ENCODE peak calls at places on chromosomes 5 and 9, in seven cellular contexts. One of them, this sample, is unnamed.

GRCh38 chr5:151094054-151094858 is 13.4 kb upstream of the TNIP1 start:
- DNase-seq in fibroblast of the aortic adventitia: no peak
- DNase-seq in fibroblast of pulmonary artery: peak
- DNase-seq in colonic mucosa: peak
- DNase-seq in astrocyte of the spinal cord: no peak
- DNase-seq in A549: peak
- DNase-seq in AG09309: no peak
- DNase-seq in this sample: peak

GRCh38 chr9:3735251-3735650 is 209.4 kb upstream of the RFX3 start:
- DNase-seq in fibroblast of the aortic adventitia: no peak
- DNase-seq in fibroblast of pulmonary artery: no peak
- DNase-seq in colonic mucosa: no peak
- DNase-seq in astrocyte of the spinal cord: no peak
- DNase-seq in A549: no peak
- DNase-seq in AG09309: no peak
- DNase-seq in this sample: no peak

GRCh38 chr9:90445391-90445790 is 197.2 kb downstream of the DIRAS2 start:
- DNase-seq in fibroblast of the aortic adventitia: no peak
- DNase-seq in fibroblast of pulmonary artery: no peak
- DNase-seq in colonic mucosa: no peak
- DNase-seq in astrocyte of the spinal cord: no peak
- DNase-seq in A549: no peak
- DNase-seq in AG09309: no peak
- DNase-seq in this sample: no peak

GRCh38 chr9:111975709-111976108 is 79.1 kb downstream of the UGCG start:
- DNase-seq in fibroblast of the aortic adventitia: no peak
- DNase-seq in fibroblast of pulmonary artery: no peak
- DNase-seq in colonic mucosa: peak
- DNase-seq in astrocyte of the spinal cord: no peak
- DNase-seq in A549: no peak
- DNase-seq in AG09309: no peak
- DNase-seq in this sample: no peak

GRCh38 chr9:137079401-137079787 is 2.1 kb downstream of the UAP1L1 start:
- DNase-seq in fibroblast of the aortic adventitia: no peak
- DNase-seq in fibroblast of pulmonary artery: no peak
- DNase-seq in colonic mucosa: no peak
- DNase-seq in astrocyte of the spinal cord: no peak
- DNase-seq in A549: no peak
- DNase-seq in AG09309: no peak
- DNase-seq in this sample: no peak

GRCh38 chr9:121584421-121584820 is 67.0 kb upstream of the DAB2IP start:
- DNase-seq in fibroblast of the aortic adventitia: no peak
- DNase-seq in fibroblast of pulmonary artery: no peak
- DNase-seq in colonic mucosa: no peak
- DNase-seq in astrocyte of the spinal cord: no peak
- DNase-seq in A549: no peak
- DNase-seq in AG09309: no peak
- DNase-seq in this sample: no peak

GRCh38 chr9:3239240-3239639 is 286.6 kb downstream of the RFX3 start:
- DNase-seq in fibroblast of the aortic adventitia: no peak
- DNase-seq in fibroblast of pulmonary artery: no peak
- DNase-seq in colonic mucosa: no peak
- DNase-seq in astrocyte of the spinal cord: no peak
- DNase-seq in A549: no peak
- DNase-seq in AG09309: no peak
- DNase-seq in this sample: no peak

GRCh38 chr5:13081116-13081515 is 863.4 kb downstream of the DNAH5 start:
- DNase-seq in fibroblast of the aortic adventitia: no peak
- DNase-seq in fibroblast of pulmonary artery: no peak
- DNase-seq in colonic mucosa: no peak
- DNase-seq in astrocyte of the spinal cord: no peak
- DNase-seq in A549: no peak
- DNase-seq in AG09309: no peak
- DNase-seq in this sample: no peak

GRCh38 chr5:4043135-4043534 is 447.5 kb downstream of the IRX1 start:
- DNase-seq in fibroblast of the aortic adventitia: no peak
- DNase-seq in fibroblast of pulmonary artery: no peak
- DNase-seq in colonic mucosa: no peak
- DNase-seq in astrocyte of the spinal cord: no peak
- DNase-seq in A549: no peak
- DNase-seq in AG09309: no peak
- DNase-seq in this sample: no peak

GRCh38 chr5:11046160-11046559 is 285.1 kb upstream of the DAP start:
- DNase-seq in fibroblast of the aortic adventitia: peak
- DNase-seq in fibroblast of pulmonary artery: no peak
- DNase-seq in colonic mucosa: no peak
- DNase-seq in astrocyte of the spinal cord: no peak
- DNase-seq in A549: no peak
- DNase-seq in AG09309: no peak
- DNase-seq in this sample: no peak

GRCh38 chr9:91378695-91379127 is 17.0 kb upstream of the AUH start:
- DNase-seq in fibroblast of the aortic adventitia: peak
- DNase-seq in fibroblast of pulmonary artery: peak
- DNase-seq in colonic mucosa: no peak
- DNase-seq in astrocyte of the spinal cord: peak
- DNase-seq in A549: no peak
- DNase-seq in AG09309: peak
- DNase-seq in this sample: peak

GRCh38 chr5:135246605-135246922 is 152.5 kb downstream of the MACROH2A1 start:
- DNase-seq in fibroblast of the aortic adventitia: no peak
- DNase-seq in fibroblast of pulmonary artery: no peak
- DNase-seq in colonic mucosa: peak
- DNase-seq in astrocyte of the spinal cord: no peak
- DNase-seq in A549: no peak
- DNase-seq in AG09309: no peak
- DNase-seq in this sample: no peak

GRCh38 chr5:76701298-76701697 is 14.6 kb upstream of the F2R start:
- DNase-seq in fibroblast of the aortic adventitia: peak
- DNase-seq in fibroblast of pulmonary artery: peak
- DNase-seq in colonic mucosa: no peak
- DNase-seq in astrocyte of the spinal cord: peak
- DNase-seq in A549: no peak
- DNase-seq in AG09309: peak
- DNase-seq in this sample: peak

GRCh38 chr9:116464987-116465571 is 222.0 kb upstream of the TRIM32 start:
- DNase-seq in fibroblast of the aortic adventitia: no peak
- DNase-seq in fibroblast of pulmonary artery: no peak
- DNase-seq in colonic mucosa: no peak
- DNase-seq in astrocyte of the spinal cord: no peak
- DNase-seq in A549: no peak
- DNase-seq in AG09309: no peak
- DNase-seq in this sample: no peak

DNA sequence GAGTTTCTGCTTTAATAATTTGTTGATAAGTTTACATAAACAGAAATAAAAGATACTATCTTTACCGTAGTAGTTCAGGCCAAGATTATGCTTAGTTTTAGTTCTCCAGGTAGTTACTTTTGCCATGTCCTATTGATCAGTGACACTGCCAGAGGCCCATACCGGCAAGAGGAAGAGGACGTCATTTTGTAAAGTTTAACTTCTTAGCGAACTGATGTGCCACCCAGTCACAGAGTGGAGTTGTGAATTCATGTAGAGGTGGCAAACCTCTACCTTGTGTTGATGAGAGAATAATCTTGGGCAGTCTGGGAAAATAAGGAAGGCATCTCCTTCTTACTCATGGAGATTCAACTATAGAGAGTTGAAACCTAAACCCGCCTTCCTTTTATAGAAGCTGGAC is 21.8 kb downstream of the RGMB start:
- DNase-seq in fibroblast of the aortic adventitia: no peak
- DNase-seq in fibroblast of pulmonary artery: no peak
- DNase-seq in colonic mucosa: no peak
- DNase-seq in astrocyte of the spinal cord: no peak
- DNase-seq in A549: no peak
- DNase-seq in AG09309: no peak
- DNase-seq in this sample: no peak
- TF ChIP-seq CTCF in fibroblast of the aortic adventitia: no peak
- TF ChIP-seq CTCF in fibroblast of pulmonary artery: no peak
- TF ChIP-seq CTCF in colonic mucosa: no peak
- TF ChIP-seq CTCF in astrocyte of the spinal cord: no peak
- TF ChIP-seq CTCF in A549: no peak
- TF ChIP-seq CTCF in AG09309: no peak
- TF ChIP-seq CTCF in this sample: no peak

GRCh38 chr9:115399026-115399425 is 281.1 kb upstream of the TNC start:
- DNase-seq in fibroblast of the aortic adventitia: no peak
- DNase-seq in fibroblast of pulmonary artery: no peak
- DNase-seq in colonic mucosa: no peak
- DNase-seq in astrocyte of the spinal cord: no peak
- DNase-seq in A549: no peak
- DNase-seq in AG09309: no peak
- DNase-seq in this sample: no peak

GRCh38 chr9:115398313-115398650 is 280.3 kb upstream of the TNC start:
- DNase-seq in fibroblast of the aortic adventitia: no peak
- DNase-seq in fibroblast of pulmonary artery: no peak
- DNase-seq in colonic mucosa: no peak
- DNase-seq in astrocyte of the spinal cord: no peak
- DNase-seq in A549: no peak
- DNase-seq in AG09309: no peak
- DNase-seq in this sample: no peak

GRCh38 chr9:115404311-115404710 is 286.4 kb upstream of the TNC start:
- DNase-seq in fibroblast of the aortic adventitia: no peak
- DNase-seq in fibroblast of pulmonary artery: no peak
- DNase-seq in colonic mucosa: no peak
- DNase-seq in astrocyte of the spinal cord: no peak
- DNase-seq in A549: no peak
- DNase-seq in AG09309: no peak
- DNase-seq in this sample: no peak

GRCh38 chr9:115400801-115401200 is 282.8 kb upstream of the TNC start:
- DNase-seq in fibroblast of the aortic adventitia: peak
- DNase-seq in fibroblast of pulmonary artery: no peak
- DNase-seq in colonic mucosa: no peak
- DNase-seq in astrocyte of the spinal cord: peak
- DNase-seq in A549: no peak
- DNase-seq in AG09309: peak
- DNase-seq in this sample: no peak

DNA sequence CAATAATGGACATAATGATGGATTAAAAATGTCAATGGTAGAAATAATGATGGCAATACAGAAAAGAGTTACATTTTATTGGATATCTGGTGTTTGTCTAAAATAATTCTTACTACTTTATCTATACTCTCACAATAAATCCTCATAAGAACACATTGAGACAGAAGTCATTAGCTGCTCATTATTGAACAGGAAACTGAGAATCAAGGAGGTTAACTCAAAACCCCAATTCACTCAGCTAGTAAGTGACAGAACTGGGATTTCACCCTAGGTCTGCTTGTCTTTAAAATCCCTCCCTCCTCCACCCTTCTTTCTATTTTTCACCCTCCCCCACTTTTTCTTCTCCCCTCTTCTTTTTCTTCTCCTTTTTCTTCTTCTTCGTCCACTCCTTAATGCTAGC is 285.8 kb upstream of the TNC start:
- DNase-seq in fibroblast of the aortic adventitia: no peak
- DNase-seq in fibroblast of pulmonary artery: no peak
- DNase-seq in colonic mucosa: no peak
- DNase-seq in astrocyte of the spinal cord: no peak
- DNase-seq in A549: no peak
- DNase-seq in AG09309: no peak
- DNase-seq in this sample: no peak
- H3K4me3 ChIP-seq in fibroblast of the aortic adventitia: no peak
- H3K4me3 ChIP-seq in fibroblast of pulmonary artery: no peak
- H3K4me3 ChIP-seq in colonic mucosa: no peak
- H3K4me3 ChIP-seq in astrocyte of the spinal cord: no peak
- H3K4me3 ChIP-seq in A549: no peak
- H3K4me3 ChIP-seq in AG09309: no peak
- H3K4me3 ChIP-seq in this sample: no peak

GRCh38 chr9:14633148-14633547 is 60.1 kb downstream of the ZDHHC21 start:
- DNase-seq in fibroblast of the aortic adventitia: no peak
- DNase-seq in fibroblast of pulmonary artery: no peak
- DNase-seq in colonic mucosa: no peak
- DNase-seq in astrocyte of the spinal cord: no peak
- DNase-seq in A549: no peak
- DNase-seq in AG09309: no peak
- DNase-seq in this sample: no peak
- TF ChIP-seq CTCF in fibroblast of the aortic adventitia: no peak
- TF ChIP-seq CTCF in fibroblast of pulmonary artery: no peak
- TF ChIP-seq CTCF in colonic mucosa: no peak
- TF ChIP-seq CTCF in astrocyte of the spinal cord: no peak
- TF ChIP-seq CTCF in A549: no peak
- TF ChIP-seq CTCF in AG09309: no peak
- TF ChIP-seq CTCF in this sample: no peak

DNA sequence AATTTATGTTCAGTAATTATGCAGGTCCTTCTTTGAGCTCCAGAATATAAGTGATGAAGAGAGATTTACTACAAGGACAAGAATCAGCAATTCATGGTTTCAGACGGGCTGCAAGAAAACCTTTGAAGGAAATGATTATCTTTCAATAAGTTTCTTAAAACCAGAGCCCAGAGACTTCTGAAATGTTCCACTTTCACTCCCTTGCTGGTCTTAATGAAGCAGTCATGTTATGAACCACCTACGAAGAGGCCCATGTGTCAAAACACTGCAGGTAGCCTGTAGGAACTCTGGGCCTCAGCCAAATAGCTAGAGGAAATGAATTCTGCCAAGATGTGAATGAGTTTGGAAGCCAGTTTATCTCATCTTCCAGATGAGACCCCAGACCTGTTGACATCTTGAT is 505.9 kb upstream of the MEF2C start:
- DNase-seq in fibroblast of the aortic adventitia: no peak
- DNase-seq in fibroblast of pulmonary artery: no peak
- DNase-seq in colonic mucosa: no peak
- DNase-seq in astrocyte of the spinal cord: no peak
- DNase-seq in A549: no peak
- DNase-seq in AG09309: no peak
- DNase-seq in this sample: no peak
- H3K4me3 ChIP-seq in fibroblast of the aortic adventitia: no peak
- H3K4me3 ChIP-seq in fibroblast of pulmonary artery: no peak
- H3K4me3 ChIP-seq in colonic mucosa: no peak
- H3K4me3 ChIP-seq in astrocyte of the spinal cord: no peak
- H3K4me3 ChIP-seq in A549: no peak
- H3K4me3 ChIP-seq in AG09309: no peak
- H3K4me3 ChIP-seq in this sample: no peak

DNA sequence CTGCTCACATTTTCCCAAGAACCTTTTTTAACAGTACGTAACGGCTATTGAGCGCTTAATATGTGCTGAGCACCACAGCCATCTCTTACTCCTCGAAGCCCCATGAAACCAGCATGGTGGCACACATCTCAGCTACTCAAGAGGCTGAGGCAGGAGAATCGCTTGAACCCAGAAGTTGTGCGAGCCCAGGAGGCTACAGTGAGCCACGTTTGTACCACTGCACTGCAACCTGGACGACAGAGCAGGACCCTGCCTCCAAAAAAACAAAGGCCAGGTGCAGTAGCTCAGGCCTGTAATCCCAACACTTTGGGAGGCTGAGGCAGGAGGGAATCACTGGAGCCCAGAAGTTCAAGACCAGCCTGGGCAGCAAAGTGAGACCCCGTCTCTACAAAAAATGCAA is 28.2 kb downstream of the AQP7 start:
- DNase-seq in fibroblast of the aortic adventitia: no peak
- DNase-seq in fibroblast of pulmonary artery: no peak
- DNase-seq in colonic mucosa: no peak
- DNase-seq in astrocyte of the spinal cord: no peak
- DNase-seq in A549: no peak
- DNase-seq in AG09309: no peak
- DNase-seq in this sample: no peak
- TF ChIP-seq CTCF in fibroblast of the aortic adventitia: no peak
- TF ChIP-seq CTCF in fibroblast of pulmonary artery: no peak
- TF ChIP-seq CTCF in colonic mucosa: no peak
- TF ChIP-seq CTCF in astrocyte of the spinal cord: no peak
- TF ChIP-seq CTCF in A549: no peak
- TF ChIP-seq CTCF in AG09309: no peak
- TF ChIP-seq CTCF in this sample: no peak

This sample was measured in cardiac fibroblast.